ENCODE peak calls at places on chromosomes 3 and 15, in seven cellular contexts. One of them, this sample, is unnamed. For H3K27me3, the result is how much of the 10 kb centered on the place peaks cover.

GRCh38 chr15:70802629-70803028 is 39.3 kb upstream of the UACA start:
- DNase-seq in SJCRH30: no peak
- DNase-seq in cardiac muscle cell: no peak
- DNase-seq in K562: no peak
- DNase-seq in breast epithelium: no peak
- DNase-seq in dorsolateral prefrontal cortex: no peak
- DNase-seq in GM23248: peak
- DNase-seq in this sample: no peak

GRCh38 chr15:58086479-58086878 is 21.0 kb upstream of the ALDH1A2 start:
- DNase-seq in K562: no peak
- DNase-seq in cardiac muscle cell: no peak
- DNase-seq in SJCRH30: no peak
- DNase-seq in breast epithelium: no peak
- DNase-seq in GM23248: peak
- DNase-seq in dorsolateral prefrontal cortex: no peak
- DNase-seq in this sample: no peak

GRCh38 chr15:67097893-67098740 is 32.7 kb downstream of the SMAD3 start:
- DNase-seq in SJCRH30: no peak
- DNase-seq in GM23248: peak
- DNase-seq in K562: peak
- DNase-seq in dorsolateral prefrontal cortex: no peak
- DNase-seq in cardiac muscle cell: no peak
- DNase-seq in breast epithelium: peak
- DNase-seq in this sample: peak

GRCh38 chr3:195007151-195007550 is 263.8 kb downstream of the XXYLT1 start:
- DNase-seq in K562: no peak
- DNase-seq in breast epithelium: no peak
- DNase-seq in GM23248: no peak
- DNase-seq in SJCRH30: no peak
- DNase-seq in dorsolateral prefrontal cortex: no peak
- DNase-seq in cardiac muscle cell: no peak
- DNase-seq in this sample: no peak

GRCh38 chr15:62887113-62887570 is 155.4 kb upstream of the TPM1 start:
- DNase-seq in K562: no peak
- DNase-seq in dorsolateral prefrontal cortex: no peak
- DNase-seq in cardiac muscle cell: no peak
- DNase-seq in GM23248: peak
- DNase-seq in breast epithelium: no peak
- DNase-seq in SJCRH30: no peak
- DNase-seq in this sample: no peak

GRCh38 chr3:54859204-54859603 is 68.7 kb downstream of the LRTM1 start:
- DNase-seq in K562: no peak
- DNase-seq in breast epithelium: no peak
- DNase-seq in dorsolateral prefrontal cortex: no peak
- DNase-seq in cardiac muscle cell: no peak
- DNase-seq in SJCRH30: no peak
- DNase-seq in GM23248: peak
- DNase-seq in this sample: no peak

GRCh38 chr3:34419801-34420200 is 621.4 kb downstream of the PDCD6IP start:
- DNase-seq in SJCRH30: peak
- DNase-seq in cardiac muscle cell: peak
- DNase-seq in K562: no peak
- DNase-seq in GM23248: peak
- DNase-seq in dorsolateral prefrontal cortex: no peak
- DNase-seq in breast epithelium: no peak
- DNase-seq in this sample: no peak

GRCh38 chr3:196636369-196637349 is 2.8 kb upstream of the NRROS start:
- DNase-seq in breast epithelium: no peak
- DNase-seq in K562: no peak
- DNase-seq in GM23248: peak
- DNase-seq in cardiac muscle cell: no peak
- DNase-seq in dorsolateral prefrontal cortex: no peak
- DNase-seq in SJCRH30: no peak
- DNase-seq in this sample: no peak

GRCh38 chr3:72628065-72628464 is 220.2 kb downstream of the SHQ1 start:
- DNase-seq in SJCRH30: no peak
- DNase-seq in K562: no peak
- DNase-seq in GM23248: no peak
- DNase-seq in cardiac muscle cell: no peak
- DNase-seq in breast epithelium: peak
- DNase-seq in dorsolateral prefrontal cortex: no peak
- DNase-seq in this sample: no peak

GRCh38 chr3:14432996-14433572 is 30.7 kb downstream of the SLC6A6 start:
- DNase-seq in SJCRH30: no peak
- DNase-seq in cardiac muscle cell: no peak
- DNase-seq in K562: no peak
- DNase-seq in breast epithelium: no peak
- DNase-seq in GM23248: no peak
- DNase-seq in dorsolateral prefrontal cortex: no peak
- DNase-seq in this sample: no peak

GRCh38 chr3:97952280-97952679 is 20.0 kb downstream of the RIOX2 start:
- DNase-seq in cardiac muscle cell: no peak
- DNase-seq in SJCRH30: no peak
- DNase-seq in dorsolateral prefrontal cortex: no peak
- DNase-seq in GM23248: peak
- DNase-seq in K562: no peak
- DNase-seq in breast epithelium: no peak
- DNase-seq in this sample: peak

GRCh38 chr3:136385457-136385856 is 135.3 kb downstream of the PCCB start:
- DNase-seq in K562: no peak
- DNase-seq in GM23248: no peak
- DNase-seq in breast epithelium: no peak
- DNase-seq in dorsolateral prefrontal cortex: no peak
- DNase-seq in SJCRH30: no peak
- DNase-seq in cardiac muscle cell: no peak
- DNase-seq in this sample: no peak

GRCh38 chr15:63042879-63043340 is 363 bp downstream of the TPM1 start:
- DNase-seq in dorsolateral prefrontal cortex: peak
- DNase-seq in breast epithelium: no peak
- DNase-seq in cardiac muscle cell: no peak
- DNase-seq in K562: no peak
- DNase-seq in GM23248: peak
- DNase-seq in SJCRH30: peak
- DNase-seq in this sample: no peak

GRCh38 chr3:82236257-82236656 is 474.8 kb upstream of the GBE1 start:
- DNase-seq in SJCRH30: no peak
- DNase-seq in K562: no peak
- DNase-seq in GM23248: no peak
- DNase-seq in breast epithelium: no peak
- DNase-seq in dorsolateral prefrontal cortex: no peak
- DNase-seq in cardiac muscle cell: no peak
- DNase-seq in this sample: no peak

GRCh38 chr3:54951405-54951804 is 23.5 kb upstream of the LRTM1 start:
- DNase-seq in GM23248: peak
- DNase-seq in breast epithelium: peak
- DNase-seq in K562: peak
- DNase-seq in cardiac muscle cell: peak
- DNase-seq in SJCRH30: peak
- DNase-seq in dorsolateral prefrontal cortex: peak
- DNase-seq in this sample: peak

GRCh38 chr3:161066926-161067325 is 38.2 kb downstream of the B3GALNT1 start:
- DNase-seq in dorsolateral prefrontal cortex: no peak
- DNase-seq in cardiac muscle cell: no peak
- DNase-seq in breast epithelium: no peak
- DNase-seq in GM23248: no peak
- DNase-seq in SJCRH30: no peak
- DNase-seq in K562: no peak
- DNase-seq in this sample: no peak

GRCh38 chr3:47890832-47891620 is 88.1 kb downstream of the DHX30 start:
- DNase-seq in K562: no peak
- DNase-seq in GM23248: no peak
- DNase-seq in dorsolateral prefrontal cortex: peak
- DNase-seq in SJCRH30: no peak
- DNase-seq in breast epithelium: no peak
- DNase-seq in cardiac muscle cell: peak
- DNase-seq in this sample: peak

GRCh38 chr3:129224984-129225393 is 24.4 kb upstream of the COPG1 start:
- DNase-seq in cardiac muscle cell: no peak
- DNase-seq in SJCRH30: peak
- DNase-seq in breast epithelium: peak
- DNase-seq in dorsolateral prefrontal cortex: peak
- DNase-seq in GM23248: peak
- DNase-seq in K562: no peak
- DNase-seq in this sample: peak

GRCh38 chr3:9111349-9112265 is 137.8 kb downstream of the SRGAP3 start:
- DNase-seq in cardiac muscle cell: no peak
- DNase-seq in GM23248: peak
- DNase-seq in dorsolateral prefrontal cortex: peak
- DNase-seq in K562: peak
- DNase-seq in breast epithelium: no peak
- DNase-seq in SJCRH30: no peak
- DNase-seq in this sample: peak

GRCh38 chr3:9116351-9116750 is 133.1 kb downstream of the SRGAP3 start:
- DNase-seq in SJCRH30: no peak
- DNase-seq in breast epithelium: no peak
- DNase-seq in K562: no peak
- DNase-seq in cardiac muscle cell: no peak
- DNase-seq in GM23248: no peak
- DNase-seq in dorsolateral prefrontal cortex: no peak
- DNase-seq in this sample: no peak

GRCh38 chr3:9110802-9111201 is 138.6 kb downstream of the SRGAP3 start:
- DNase-seq in GM23248: no peak
- DNase-seq in cardiac muscle cell: no peak
- DNase-seq in dorsolateral prefrontal cortex: no peak
- DNase-seq in SJCRH30: no peak
- DNase-seq in K562: no peak
- DNase-seq in breast epithelium: no peak
- DNase-seq in this sample: no peak

GRCh38 chr3:9110316-9110715 is 139.1 kb downstream of the SRGAP3 start:
- DNase-seq in SJCRH30: no peak
- DNase-seq in K562: no peak
- DNase-seq in dorsolateral prefrontal cortex: no peak
- DNase-seq in GM23248: no peak
- DNase-seq in cardiac muscle cell: no peak
- DNase-seq in breast epithelium: no peak
- DNase-seq in this sample: no peak

DNA sequence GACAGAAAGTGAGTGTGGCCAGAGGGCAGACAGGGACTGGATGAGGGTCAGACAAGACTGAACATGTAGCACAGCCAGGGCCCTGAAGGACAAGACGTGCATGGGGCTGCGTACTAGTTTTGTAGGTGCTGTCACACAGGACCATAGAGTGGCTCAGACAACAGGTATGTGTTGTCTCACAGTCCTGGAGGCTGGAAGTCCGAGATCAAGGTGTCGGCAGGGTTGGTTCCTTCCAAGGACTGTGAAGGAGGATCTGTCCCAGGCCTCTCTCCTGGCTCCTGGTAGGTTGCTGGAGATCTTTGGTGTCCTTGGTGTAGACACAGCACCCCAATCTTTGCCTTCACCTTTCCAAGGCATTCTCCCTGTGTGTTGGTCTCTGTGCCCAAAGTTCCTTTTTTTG is 136.4 kb downstream of the SRGAP3 start:
- DNase-seq in GM23248: no peak
- DNase-seq in cardiac muscle cell: no peak
- DNase-seq in SJCRH30: no peak
- DNase-seq in K562: no peak
- DNase-seq in dorsolateral prefrontal cortex: no peak
- DNase-seq in breast epithelium: no peak
- DNase-seq in this sample: no peak
- H3K27me3 ChIP-seq in GM23248: under half
- H3K27me3 ChIP-seq in cardiac muscle cell: under half
- H3K27me3 ChIP-seq in SJCRH30: under half
- H3K27me3 ChIP-seq in K562: half or more
- H3K27me3 ChIP-seq in dorsolateral prefrontal cortex: under half
- H3K27me3 ChIP-seq in breast epithelium: under half
- H3K27me3 ChIP-seq in this sample: under half

DNA sequence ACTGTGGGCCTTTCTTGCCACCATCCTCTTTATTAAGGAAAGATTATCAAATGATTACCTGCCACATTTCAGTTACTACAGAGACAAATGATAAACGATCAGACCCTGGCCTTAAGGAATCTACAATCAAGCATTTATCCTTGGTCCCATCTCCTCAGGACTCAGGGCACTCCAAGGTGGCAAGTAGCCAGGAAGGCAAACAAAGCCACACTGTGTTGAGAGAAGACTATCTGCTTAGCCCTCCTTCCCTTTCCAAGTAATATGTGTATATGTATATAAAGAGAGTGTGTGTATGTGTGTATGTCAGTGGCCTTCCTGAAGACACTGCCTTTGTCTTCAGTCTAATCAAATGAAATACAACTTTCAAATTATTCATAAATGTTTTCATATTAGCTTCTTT is 490.1 kb upstream of the ATP11B start:
- DNase-seq in breast epithelium: no peak
- DNase-seq in GM23248: no peak
- DNase-seq in dorsolateral prefrontal cortex: peak
- DNase-seq in K562: no peak
- DNase-seq in SJCRH30: no peak
- DNase-seq in cardiac muscle cell: no peak
- DNase-seq in this sample: no peak
- H3K27me3 ChIP-seq in breast epithelium: under half
- H3K27me3 ChIP-seq in GM23248: under half
- H3K27me3 ChIP-seq in dorsolateral prefrontal cortex: under half
- H3K27me3 ChIP-seq in K562: under half
- H3K27me3 ChIP-seq in SJCRH30: under half
- H3K27me3 ChIP-seq in cardiac muscle cell: under half
- H3K27me3 ChIP-seq in this sample: under half

GRCh38 chr15:69668049-69668705 is 215.6 kb downstream of the RPLP1 start:
- DNase-seq in dorsolateral prefrontal cortex: no peak
- DNase-seq in breast epithelium: no peak
- DNase-seq in GM23248: no peak
- DNase-seq in cardiac muscle cell: no peak
- DNase-seq in K562: no peak
- DNase-seq in SJCRH30: peak
- DNase-seq in this sample: no peak
- H3K27me3 ChIP-seq in dorsolateral prefrontal cortex: under half
- H3K27me3 ChIP-seq in breast epithelium: under half
- H3K27me3 ChIP-seq in GM23248: under half
- H3K27me3 ChIP-seq in cardiac muscle cell: under half
- H3K27me3 ChIP-seq in K562: under half
- H3K27me3 ChIP-seq in SJCRH30: under half
- H3K27me3 ChIP-seq in this sample: under half

DNA sequence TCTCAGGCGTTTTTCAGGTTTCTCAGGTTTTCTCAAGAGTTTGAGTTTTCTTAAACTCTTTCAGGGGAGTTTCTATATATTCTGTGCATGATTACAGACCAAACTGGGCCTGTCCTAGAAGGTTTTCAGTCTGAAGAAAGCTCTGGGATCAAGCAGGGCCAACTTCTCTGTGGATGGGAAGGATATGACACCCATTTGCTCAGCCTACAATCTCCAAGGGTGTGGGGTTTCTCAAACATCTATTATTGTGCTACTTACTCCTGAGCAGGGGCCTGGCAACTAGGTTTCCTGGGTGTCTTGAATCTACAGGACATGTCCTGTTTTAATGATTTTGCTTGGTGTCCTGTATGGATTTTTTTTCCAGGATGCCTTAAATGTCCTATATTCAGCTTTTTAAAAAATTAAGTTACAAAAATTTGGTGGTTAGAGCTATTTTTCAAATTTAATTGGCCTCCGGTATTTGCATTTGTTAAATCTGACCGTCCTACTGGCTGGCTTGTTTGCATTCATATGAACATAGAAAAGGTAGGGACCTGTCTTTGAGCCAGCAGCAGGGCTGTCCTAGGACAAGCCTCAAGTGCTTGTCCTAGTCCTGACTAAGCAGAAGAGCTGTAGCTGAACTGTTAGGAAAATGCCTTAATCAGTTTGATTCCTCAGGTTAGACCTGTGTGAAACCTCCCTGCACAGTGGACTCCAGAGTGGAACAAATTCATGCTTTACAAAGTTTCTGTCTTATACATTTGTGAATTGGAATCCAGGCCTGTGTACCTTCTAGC is 40.0 kb upstream of the LMOD3 start:
- DNase-seq in dorsolateral prefrontal cortex: no peak
- DNase-seq in cardiac muscle cell: no peak
- DNase-seq in breast epithelium: no peak
- DNase-seq in SJCRH30: no peak
- DNase-seq in K562: no peak
- DNase-seq in GM23248: no peak
- DNase-seq in this sample: no peak
- H3K27me3 ChIP-seq in dorsolateral prefrontal cortex: under half
- H3K27me3 ChIP-seq in cardiac muscle cell: under half
- H3K27me3 ChIP-seq in breast epithelium: under half
- H3K27me3 ChIP-seq in SJCRH30: under half
- H3K27me3 ChIP-seq in K562: under half
- H3K27me3 ChIP-seq in GM23248: under half
- H3K27me3 ChIP-seq in this sample: under half

This sample was measured in sigmoid colon.